ENCODE peak calls at places on chromosomes 4 and X, in eight cellular contexts. E is HCT116; G is CD4-positive, alpha-beta T cell; Z is pancreas; J is omental fat pad; N is activated B cell treated with CpG ODN at 0.5 μM for 24 hours; X is A549; T is foreskin keratinocyte. C is an unnamed sample.

GRCh38 chrX:9911479-9911878 is 55.7 kb upstream of the CLDN34 start:
- ATAC-seq in G (no peak), Z (no peak), N (no peak), E (peak), X (no peak), T (peak), J (no peak), C (peak)

GRCh38 chr4:150280081-150280950 is 202.1 kb downstream of the DCLK2 start:
- ATAC-seq in X (peak), E (no peak), G (no peak), J (peak), N (no peak), Z (no peak), T (peak), C (peak)

GRCh38 chrX:131262738-131263679 is 26.1 kb downstream of the IGSF1 start:
- ATAC-seq in E (peak), J (no peak), T (no peak), G (no peak), Z (peak), N (no peak), X (peak), C (no peak)

GRCh38 chr4:161920304-161921052 is 243.3 kb downstream of the FSTL5 start:
- ATAC-seq in E (no peak), T (no peak), N (no peak), X (peak), G (no peak), Z (no peak), J (no peak), C (no peak)

GRCh38 chr4:172481802-172482508 is 668.8 kb downstream of the GALNTL6 start:
- ATAC-seq in Z (no peak), J (no peak), X (no peak), N (no peak), E (no peak), G (no peak), T (no peak), C (no peak)

GRCh38 chr4:128660361-128660964 is 149.0 kb upstream of the JADE1 start:
- ATAC-seq in J (peak), T (no peak), E (no peak), X (no peak), Z (peak), N (no peak), G (no peak), C (no peak)

GRCh38 chrX:21374994-21375794 is 976 bp downstream of the CNKSR2 start:
- ATAC-seq in J (peak), N (no peak), X (peak), G (peak), T (no peak), Z (peak), E (no peak), C (no peak)

GRCh38 chr4:37051111-37051510 is 193.4 kb upstream of the NWD2 start:
- ATAC-seq in X (no peak), Z (no peak), N (no peak), E (no peak), G (no peak), T (no peak), J (no peak), C (no peak)

GRCh38 chr4:47510506-47511143 is 25.6 kb downstream of the ATP10D start:
- ATAC-seq in E (no peak), T (peak), Z (no peak), X (no peak), N (peak), G (no peak), J (no peak), C (no peak)

GRCh38 chr4:153943738-153944415 is 155.0 kb upstream of the SFRP2 start:
- ATAC-seq in Z (no peak), T (no peak), E (no peak), G (no peak), J (no peak), X (no peak), N (no peak), C (no peak)

GRCh38 chr4:150209140-150209829 is 131.0 kb downstream of the DCLK2 start:
- ATAC-seq in T (peak), N (no peak), G (no peak), E (peak), J (peak), X (peak), Z (peak), C (peak)

GRCh38 chr4:183443609-183444148 is 757 bp upstream of the CDKN2AIP start:
- ATAC-seq in Z (peak), J (peak), E (no peak), G (peak), X (no peak), T (peak), N (no peak), C (peak)

GRCh38 chr4:182695009-182695408 is 222.2 kb downstream of the DCTD start:
- ATAC-seq in N (no peak), T (no peak), J (no peak), Z (no peak), G (no peak), E (no peak), X (no peak), C (no peak)

GRCh38 chr4:141721174-141721573 is 84.8 kb downstream of the IL15 start:
- ATAC-seq in Z (no peak), G (no peak), J (no peak), E (no peak), T (no peak), N (no peak), X (no peak), C (no peak)

GRCh38 chr4:87121332-87122065 is 98.9 kb downstream of the KLHL8 start:
- ATAC-seq in Z (no peak), J (peak), X (no peak), E (no peak), G (no peak), T (peak), N (no peak), C (peak)

GRCh38 chr4:184649971-184650855 is 675 bp downstream of the PRIMPOL start:
- ATAC-seq in Z (no peak), T (peak), X (peak), J (peak), G (peak), E (peak), N (no peak), C (peak)

GRCh38 chr4:7638463-7638862 is 203.7 kb upstream of the PSAPL1 start:
- ATAC-seq in Z (no peak), X (no peak), T (no peak), N (no peak), J (no peak), G (no peak), E (no peak), C (no peak)

GRCh38 chr4:25703731-25704388 is 48.2 kb downstream of the SLC34A2 start:
- ATAC-seq in J (no peak), X (no peak), G (no peak), E (no peak), N (no peak), T (no peak), Z (no peak), C (peak)

GRCh38 chr4:129344058-129344457 is 248.1 kb downstream of the C4orf33 start:
- ATAC-seq in T (peak), G (no peak), N (no peak), E (peak), X (peak), J (no peak), Z (peak), C (peak)

GRCh38 chr4:25569726-25570125 is 85.9 kb upstream of the SLC34A2 start:
- ATAC-seq in T (no peak), Z (no peak), E (no peak), X (no peak), G (no peak), N (no peak), J (no peak), C (no peak)

GRCh38 chr4:137267024-137267423 is 265.3 kb downstream of the PCDH18 start:
- ATAC-seq in J (peak), N (no peak), G (no peak), T (peak), X (no peak), Z (no peak), E (no peak), C (no peak)

GRCh38 chrX:46791927-46792825 is 33.3 kb upstream of the SLC9A7 start:
- ATAC-seq in J (peak), T (peak), E (peak), N (peak), X (peak), Z (peak), G (peak), C (peak)

GRCh38 chr4:140302151-140302859 is 71.1 kb upstream of the SCOC start:
- ATAC-seq in X (no peak), T (no peak), G (no peak), E (no peak), J (no peak), N (no peak), Z (no peak), C (no peak)

GRCh38 chr4:87005690-87006461 is 71.1 kb downstream of the AFF1 start:
- ATAC-seq in X (peak), E (peak), N (no peak), G (peak), J (peak), T (peak), Z (no peak), C (no peak)

GRCh38 chr4:119517361-119518229 is 111.0 kb downstream of the PDE5A start:
- ATAC-seq in X (peak), E (no peak), Z (no peak), J (peak), T (no peak), G (no peak), N (no peak), C (no peak)

GRCh38 chr4:64272432-64272831 is 136.8 kb downstream of the TECRL start:
- ATAC-seq in X (no peak), Z (no peak), J (no peak), T (no peak), E (no peak), N (no peak), G (no peak), C (no peak)

GRCh38 chr4:17797808-17798207 is 12.7 kb downstream of the DCAF16 start:
- ATAC-seq in J (no peak), Z (no peak), G (no peak), T (no peak), E (no peak), X (no peak), N (no peak), C (no peak)

GRCh38 chr4:62344474-62344873 is 1144.3 kb downstream of the ADGRL3 start:
- ATAC-seq in E (no peak), T (no peak), G (no peak), X (no peak), N (no peak), J (no peak), Z (no peak), C (no peak)

GRCh38 chrX:38220024-38220935 is at the start of gene SRPX:
- ATAC-seq in N (no peak), J (peak), G (no peak), X (peak), E (peak), T (peak), Z (peak), C (peak)

GRCh38 chr4:182530451-182530850 is 287.2 kb downstream of the TENM3 start:
- ATAC-seq in E (no peak), Z (no peak), N (no peak), J (no peak), X (no peak), G (no peak), T (no peak), C (no peak)

GRCh38 chr4:94533405-94534223 is 81.9 kb downstream of the PDLIM5 start:
- ATAC-seq in E (no peak), Z (no peak), J (no peak), N (no peak), G (no peak), X (no peak), T (no peak), C (no peak)

GRCh38 chr4:18082254-18082653 is 60.7 kb upstream of the LCORL start:
- ATAC-seq in X (no peak), G (no peak), N (no peak), Z (no peak), J (no peak), T (peak), E (no peak), C (peak)

GRCh38 chr4:22493523-22493922 is 22.3 kb downstream of the ADGRA3 start:
- ATAC-seq in X (no peak), G (no peak), N (no peak), E (no peak), Z (no peak), J (no peak), T (no peak), C (peak)

GRCh38 chr4:159353422-159354116 is 250.7 kb downstream of the RAPGEF2 start:
- ATAC-seq in N (no peak), G (no peak), Z (no peak), E (no peak), J (no peak), X (no peak), T (no peak), C (no peak)

GRCh38 chr4:95537181-95537580 is 11.6 kb downstream of the UNC5C start:
- ATAC-seq in J (no peak), X (no peak), G (no peak), N (no peak), E (no peak), Z (no peak), T (no peak), C (no peak)

GRCh38 chrX:8916697-8917096 is 115.5 kb upstream of the FAM9A start:
- ATAC-seq in E (no peak), N (no peak), J (no peak), G (no peak), T (no peak), X (no peak), Z (no peak), C (no peak)

GRCh38 chrX:4382273-4382672 is 668.8 kb upstream of the PRKX start:
- ATAC-seq in X (no peak), G (no peak), Z (no peak), N (no peak), E (no peak), J (no peak), T (no peak), C (no peak)

GRCh38 chr4:25857403-25857802 is 5.4 kb downstream of the SEL1L3 start:
- ATAC-seq in N (no peak), Z (no peak), X (no peak), T (no peak), J (no peak), G (no peak), E (peak), C (no peak)